ENCODE peak calls at places on chromosomes 2 and 18, in four cellular contexts. One of them, this sample, is unnamed.
A peak's percentile ranks its signal among the peaks of the same experiment; 100 is the strongest.

GRCh38 chr2:41892486-41892885 is 155.3 kb upstream of the PKDCC start:
- DNase-seq in stomach: no peak
- DNase-seq in GM20000: no peak
- DNase-seq in fibroblast of mammary gland: no peak
- DNase-seq in this sample: no peak

GRCh38 chr2:220662415-220662814 is 909.7 kb downstream of the EPHA4 start:
- DNase-seq in stomach: no peak
- DNase-seq in GM20000: no peak
- DNase-seq in fibroblast of mammary gland: no peak
- DNase-seq in this sample: no peak

GRCh38 chr18:44128365-44128764 is 552.3 kb upstream of the SETBP1 start:
- DNase-seq in stomach: no peak
- DNase-seq in GM20000: no peak
- DNase-seq in fibroblast of mammary gland: peak; percentile 44
- DNase-seq in this sample: no peak

GRCh38 chr2:136025057-136025973 is 39.9 kb upstream of the DARS1 start:
- DNase-seq in stomach: peak; percentile 77
- DNase-seq in GM20000: peak; percentile 67
- DNase-seq in fibroblast of mammary gland: peak; percentile 41
- DNase-seq in this sample: no peak

GRCh38 chr2:157488877-157489276 is 45.0 kb upstream of the CYTIP start:
- DNase-seq in stomach: peak; percentile 75
- DNase-seq in GM20000: no peak
- DNase-seq in fibroblast of mammary gland: no peak
- DNase-seq in this sample: peak; percentile 65

GRCh38 chr2:69100220-69100723 is 87.3 kb downstream of the ANTXR1 start:
- DNase-seq in stomach: no peak
- DNase-seq in GM20000: no peak
- DNase-seq in fibroblast of mammary gland: peak; percentile 63
- DNase-seq in this sample: no peak

GRCh38 chr2:11863513-11864328 is 117.3 kb downstream of the LPIN1 start:
- DNase-seq in stomach: peak; percentile 80
- DNase-seq in GM20000: peak; percentile 82
- DNase-seq in fibroblast of mammary gland: peak; percentile 92
- DNase-seq in this sample: peak; percentile 62

GRCh38 chr2:164739966-164740365 is 101.7 kb downstream of the COBLL1 start:
- DNase-seq in stomach: no peak
- DNase-seq in GM20000: no peak
- DNase-seq in fibroblast of mammary gland: peak; percentile 65
- DNase-seq in this sample: no peak

This sample was measured in T47D.